ENCODE peak calls at places on chromosomes 3 and 15, in ten cellular contexts. One of them, this sample, is unnamed.

GRCh38 chr15:79853492-79854328 is 43.1 kb downstream of the MTHFS start:
- DNase-seq in stimulated activated CD4-positive, alpha-beta T cell treated with anti-CD3 and anti-CD28 coated beads, Interleukin-12 subunit alpha, Interleukin-12 subunit beta, amount 100 ng/mL, for 48 hours: peak; percentile 53
- DNase-seq in iPS-NIHi11: peak; percentile 72
- DNase-seq in foreskin fibroblast: peak; percentile 94
- DNase-seq in amniotic epithelial cell: peak; percentile 92
- DNase-seq in HS-27A: peak; percentile 59
- DNase-seq in pons: peak; percentile 86
- DNase-seq in cardiac fibroblast: peak; percentile 93
- DNase-seq in progenitor cell of endocrine pancreas: peak; percentile 21
- DNase-seq in Ammon's horn: peak; percentile 90
- DNase-seq in this sample: peak; percentile 88

GRCh38 chr15:49303003-49303402 is 120.0 kb upstream of the FGF7 start:
- DNase-seq in stimulated activated CD4-positive, alpha-beta T cell treated with anti-CD3 and anti-CD28 coated beads, Interleukin-12 subunit alpha, Interleukin-12 subunit beta, amount 100 ng/mL, for 48 hours: no peak
- DNase-seq in iPS-NIHi11: no peak
- DNase-seq in foreskin fibroblast: no peak
- DNase-seq in amniotic epithelial cell: no peak
- DNase-seq in HS-27A: no peak
- DNase-seq in pons: no peak
- DNase-seq in cardiac fibroblast: no peak
- DNase-seq in progenitor cell of endocrine pancreas: no peak
- DNase-seq in Ammon's horn: no peak
- DNase-seq in this sample: no peak

GRCh38 chr3:25854214-25854613 is 64.3 kb downstream of the OXSM start:
- DNase-seq in stimulated activated CD4-positive, alpha-beta T cell treated with anti-CD3 and anti-CD28 coated beads, Interleukin-12 subunit alpha, Interleukin-12 subunit beta, amount 100 ng/mL, for 48 hours: no peak
- DNase-seq in iPS-NIHi11: no peak
- DNase-seq in foreskin fibroblast: peak; percentile 19
- DNase-seq in amniotic epithelial cell: peak; percentile 20
- DNase-seq in HS-27A: no peak
- DNase-seq in pons: no peak
- DNase-seq in cardiac fibroblast: peak; percentile 59
- DNase-seq in progenitor cell of endocrine pancreas: no peak
- DNase-seq in Ammon's horn: no peak
- DNase-seq in this sample: no peak

GRCh38 chr3:100748220-100748619 is 38.9 kb downstream of the TFG start:
- DNase-seq in stimulated activated CD4-positive, alpha-beta T cell treated with anti-CD3 and anti-CD28 coated beads, Interleukin-12 subunit alpha, Interleukin-12 subunit beta, amount 100 ng/mL, for 48 hours: no peak
- DNase-seq in iPS-NIHi11: no peak
- DNase-seq in foreskin fibroblast: no peak
- DNase-seq in amniotic epithelial cell: no peak
- DNase-seq in HS-27A: no peak
- DNase-seq in pons: no peak
- DNase-seq in cardiac fibroblast: no peak
- DNase-seq in progenitor cell of endocrine pancreas: no peak
- DNase-seq in Ammon's horn: no peak
- DNase-seq in this sample: no peak

GRCh38 chr15:72796515-72797337 is 13.2 kb upstream of the ADPGK start:
- DNase-seq in stimulated activated CD4-positive, alpha-beta T cell treated with anti-CD3 and anti-CD28 coated beads, Interleukin-12 subunit alpha, Interleukin-12 subunit beta, amount 100 ng/mL, for 48 hours: peak; percentile 31
- DNase-seq in iPS-NIHi11: peak; percentile 85
- DNase-seq in foreskin fibroblast: peak; percentile 58
- DNase-seq in amniotic epithelial cell: peak; percentile 34
- DNase-seq in HS-27A: peak; percentile 30
- DNase-seq in pons: no peak
- DNase-seq in cardiac fibroblast: peak; percentile 40
- DNase-seq in progenitor cell of endocrine pancreas: peak; percentile 40
- DNase-seq in Ammon's horn: peak; percentile 49
- DNase-seq in this sample: peak; percentile 80

GRCh38 chr3:72186485-72186864 is 401.5 kb upstream of the PROK2 start:
- DNase-seq in stimulated activated CD4-positive, alpha-beta T cell treated with anti-CD3 and anti-CD28 coated beads, Interleukin-12 subunit alpha, Interleukin-12 subunit beta, amount 100 ng/mL, for 48 hours: no peak
- DNase-seq in iPS-NIHi11: no peak
- DNase-seq in foreskin fibroblast: peak; percentile 82
- DNase-seq in amniotic epithelial cell: peak; percentile 72
- DNase-seq in HS-27A: no peak
- DNase-seq in pons: peak; percentile 73
- DNase-seq in cardiac fibroblast: peak; percentile 71
- DNase-seq in progenitor cell of endocrine pancreas: no peak
- DNase-seq in Ammon's horn: no peak
- DNase-seq in this sample: no peak

GRCh38 chr3:69012836-69013255 is 638 bp downstream of the EOGT start:
- DNase-seq in stimulated activated CD4-positive, alpha-beta T cell treated with anti-CD3 and anti-CD28 coated beads, Interleukin-12 subunit alpha, Interleukin-12 subunit beta, amount 100 ng/mL, for 48 hours: no peak
- DNase-seq in iPS-NIHi11: no peak
- DNase-seq in foreskin fibroblast: peak; percentile 73
- DNase-seq in amniotic epithelial cell: no peak
- DNase-seq in HS-27A: no peak
- DNase-seq in pons: no peak
- DNase-seq in cardiac fibroblast: peak; percentile 52
- DNase-seq in progenitor cell of endocrine pancreas: peak; percentile 39
- DNase-seq in Ammon's horn: peak; percentile 43
- DNase-seq in this sample: peak; percentile 66

GRCh38 chr3:178047496-178047895 is 488.7 kb upstream of the KCNMB2 start:
- DNase-seq in stimulated activated CD4-positive, alpha-beta T cell treated with anti-CD3 and anti-CD28 coated beads, Interleukin-12 subunit alpha, Interleukin-12 subunit beta, amount 100 ng/mL, for 48 hours: no peak
- DNase-seq in iPS-NIHi11: no peak
- DNase-seq in foreskin fibroblast: no peak
- DNase-seq in amniotic epithelial cell: no peak
- DNase-seq in HS-27A: no peak
- DNase-seq in pons: no peak
- DNase-seq in cardiac fibroblast: no peak
- DNase-seq in progenitor cell of endocrine pancreas: no peak
- DNase-seq in Ammon's horn: no peak
- DNase-seq in this sample: no peak

GRCh38 chr3:23100106-23100505 is 103.0 kb upstream of the UBE2E2 start:
- DNase-seq in stimulated activated CD4-positive, alpha-beta T cell treated with anti-CD3 and anti-CD28 coated beads, Interleukin-12 subunit alpha, Interleukin-12 subunit beta, amount 100 ng/mL, for 48 hours: no peak
- DNase-seq in iPS-NIHi11: no peak
- DNase-seq in foreskin fibroblast: no peak
- DNase-seq in amniotic epithelial cell: no peak
- DNase-seq in HS-27A: no peak
- DNase-seq in pons: no peak
- DNase-seq in cardiac fibroblast: no peak
- DNase-seq in progenitor cell of endocrine pancreas: no peak
- DNase-seq in Ammon's horn: no peak
- DNase-seq in this sample: no peak

GRCh38 chr3:138367912-138368311 is 19.5 kb downstream of the MRAS start:
- DNase-seq in stimulated activated CD4-positive, alpha-beta T cell treated with anti-CD3 and anti-CD28 coated beads, Interleukin-12 subunit alpha, Interleukin-12 subunit beta, amount 100 ng/mL, for 48 hours: no peak
- DNase-seq in iPS-NIHi11: no peak
- DNase-seq in foreskin fibroblast: peak; percentile 52
- DNase-seq in amniotic epithelial cell: no peak
- DNase-seq in HS-27A: no peak
- DNase-seq in pons: peak; percentile 58
- DNase-seq in cardiac fibroblast: peak; percentile 30
- DNase-seq in progenitor cell of endocrine pancreas: no peak
- DNase-seq in Ammon's horn: peak; percentile 89
- DNase-seq in this sample: no peak

GRCh38 chr3:34387831-34388564 is 589.6 kb downstream of the PDCD6IP start:
- DNase-seq in stimulated activated CD4-positive, alpha-beta T cell treated with anti-CD3 and anti-CD28 coated beads, Interleukin-12 subunit alpha, Interleukin-12 subunit beta, amount 100 ng/mL, for 48 hours: no peak
- DNase-seq in iPS-NIHi11: peak; percentile 12
- DNase-seq in foreskin fibroblast: no peak
- DNase-seq in amniotic epithelial cell: no peak
- DNase-seq in HS-27A: no peak
- DNase-seq in pons: peak; percentile 37
- DNase-seq in cardiac fibroblast: no peak
- DNase-seq in progenitor cell of endocrine pancreas: no peak
- DNase-seq in Ammon's horn: peak; percentile 58
- DNase-seq in this sample: peak; percentile 56

GRCh38 chr15:87916208-87916607 is 340.3 kb downstream of the NTRK3 start:
- DNase-seq in stimulated activated CD4-positive, alpha-beta T cell treated with anti-CD3 and anti-CD28 coated beads, Interleukin-12 subunit alpha, Interleukin-12 subunit beta, amount 100 ng/mL, for 48 hours: no peak
- DNase-seq in iPS-NIHi11: no peak
- DNase-seq in foreskin fibroblast: no peak
- DNase-seq in amniotic epithelial cell: no peak
- DNase-seq in HS-27A: no peak
- DNase-seq in pons: no peak
- DNase-seq in cardiac fibroblast: peak; percentile 5
- DNase-seq in progenitor cell of endocrine pancreas: no peak
- DNase-seq in Ammon's horn: no peak
- DNase-seq in this sample: no peak

GRCh38 chr15:51401872-51402517 is 60.5 kb downstream of the GLDN start:
- DNase-seq in stimulated activated CD4-positive, alpha-beta T cell treated with anti-CD3 and anti-CD28 coated beads, Interleukin-12 subunit alpha, Interleukin-12 subunit beta, amount 100 ng/mL, for 48 hours: no peak
- DNase-seq in iPS-NIHi11: peak; percentile 80
- DNase-seq in foreskin fibroblast: peak; percentile 64
- DNase-seq in amniotic epithelial cell: peak; percentile 37
- DNase-seq in HS-27A: no peak
- DNase-seq in pons: no peak
- DNase-seq in cardiac fibroblast: peak; percentile 60
- DNase-seq in progenitor cell of endocrine pancreas: peak; percentile 41
- DNase-seq in Ammon's horn: peak; percentile 67
- DNase-seq in this sample: peak; percentile 87

This sample was measured in GM23338.